ENCODE peak calls at places on chromosomes 6 and 20, in ten cellular contexts. R is fibroblast of the aortic adventitia; G is T-helper 17 cell; F is A172; I is activated gamma-delta T cell treated with anti-CD3 and anti-CD28 coated beads, Interleukin-2, amount 50 U/mL, for 16 hours; C is NCI-H774; L is pons; J is stimulated activated CD4-positive, alpha-beta T cell treated with anti-CD3 and anti-CD28 coated beads, Interleukin-12 subunit alpha, Interleukin-12 subunit beta, amount 100 ng/mL, for 48 hours; V is OCI-LY7; A is effector CD4-positive, alpha-beta T cell. X is an unnamed sample.
A peak's percentile ranks its signal among the peaks of the same experiment; 100 is the strongest.

GRCh38 chr6:145486306-145486705 is 249.0 kb downstream of the EPM2A start:
- DNase-seq in R (no peak), G (no peak), F (no peak), I (no peak), C (no peak), L (no peak), J (no peak), V (no peak), A (no peak), X (no peak)

GRCh38 chr6:31332637-31333602 is 24.1 kb downstream of the HLA-B start:
- DNase-seq in R (no peak), G (no peak), F (no peak), I (peak; percentile 37), C (no peak), L (no peak), J (no peak), V (peak; percentile 70), A (no peak), X (peak; percentile 6)

GRCh38 chr6:150830409-150831165 is 34.9 kb upstream of the MTHFD1L start:
- DNase-seq in R (no peak), G (no peak), F (no peak), I (no peak), C (no peak), L (no peak), J (no peak), V (no peak), A (no peak), X (no peak)

GRCh38 chr6:40930045-40930444 is 109.0 kb downstream of the UNC5CL start:
- DNase-seq in R (no peak), G (no peak), F (no peak), I (no peak), C (no peak), L (peak; percentile 9), J (no peak), V (no peak), A (no peak), X (no peak)

GRCh38 chr6:10413850-10414765 is 766 bp downstream of the TFAP2A start:
- DNase-seq in R (no peak), G (no peak), F (peak; percentile 50), I (no peak), C (no peak), L (no peak), J (no peak), V (no peak), A (no peak), X (no peak)

GRCh38 chr6:168417158-168417557 is 23.8 kb upstream of the SMOC2 start:
- DNase-seq in R (no peak), G (no peak), F (no peak), I (no peak), C (peak; percentile 74), L (no peak), J (no peak), V (no peak), A (no peak), X (no peak)

GRCh38 chr6:35562060-35562459 is 49.4 kb upstream of the TULP1 start:
- DNase-seq in R (no peak), G (no peak), F (peak; percentile 18), I (no peak), C (no peak), L (no peak), J (no peak), V (no peak), A (no peak), X (no peak)

GRCh38 chr6:24504642-24505586 is 10.1 kb downstream of the ALDH5A1 start:
- DNase-seq in R (no peak), G (no peak), F (no peak), I (no peak), C (no peak), L (no peak), J (no peak), V (no peak), A (no peak), X (no peak)

GRCh38 chr6:129717287-129717686 is 7.3 kb upstream of the ARHGAP18 start:
- DNase-seq in R (peak; percentile 54), G (no peak), F (no peak), I (no peak), C (no peak), L (no peak), J (no peak), V (no peak), A (no peak), X (no peak)

GRCh38 chr20:20864346-20865096 is 152.1 kb upstream of the RALGAPA2 start:
- DNase-seq in R (peak; percentile 3), G (no peak), F (peak; percentile 3), I (no peak), C (peak; percentile 45), L (peak; percentile 82), J (no peak), V (no peak), A (no peak), X (no peak)

GRCh38 chr6:104638841-104639290 is 220.9 kb downstream of the HACE1 start:
- DNase-seq in R (peak; percentile 14), G (no peak), F (no peak), I (no peak), C (no peak), L (peak; percentile 72), J (no peak), V (peak; percentile 84), A (no peak), X (no peak)

GRCh38 chr6:1952726-1953360 is 292.6 kb downstream of the GMDS start:
- DNase-seq in R (peak; percentile 83), G (no peak), F (peak; percentile 94), I (no peak), C (no peak), L (no peak), J (no peak), V (no peak), A (no peak), X (no peak)

X was measured in effector memory CD4-positive, alpha-beta T cell.